ENCODE peak calls at places on chromosomes 12 and 14, in four cellular contexts. K is HepG2, G is K562, V is H1. W is an unnamed sample.

GRCh38 chr12:29155079-29155478 is 6.0 kb downstream of the FAR2 start:
- DNase-seq in G (peak), K (no peak), V (no peak), W (no peak)

GRCh38 chr14:72876710-72877063 is 17.2 kb downstream of the DPF3 start:
- DNase-seq in G (no peak), K (no peak), V (no peak), W (no peak)

GRCh38 chr12:39764944-39765560 is 145.4 kb upstream of the ABCD2 start:
- DNase-seq in V (no peak), K (peak), G (peak), W (peak)

GRCh38 chr14:63245893-63246292 is 41.6 kb downstream of the RHOJ start:
- DNase-seq in V (no peak), K (no peak), G (no peak), W (peak)

GRCh38 chr12:66380769-66381168 is 78.5 kb downstream of the HELB start:
- DNase-seq in K (no peak), V (no peak), G (no peak), W (no peak)

GRCh38 chr12:123266679-123267277 is 4.9 kb downstream of the CDK2AP1 start:
- DNase-seq in V (no peak), G (no peak), K (no peak), W (no peak)

GRCh38 chr12:105110851-105111250 is 3.3 kb downstream of the WASHC4 start:
- DNase-seq in G (no peak), K (no peak), V (no peak), W (peak)

GRCh38 chr12:92170050-92170449 is 24.4 kb upstream of the BTG1 start:
- DNase-seq in V (no peak), G (no peak), K (no peak), W (no peak)

GRCh38 chr14:68682166-68683103 is 110.4 kb downstream of the ZFP36L1 start:
- DNase-seq in K (peak), V (no peak), G (peak), W (peak)

GRCh38 chr14:54882521-54882920 is 20.1 kb downstream of the GCH1 start:
- DNase-seq in V (no peak), G (no peak), K (no peak), W (no peak)

GRCh38 chr12:48813464-48814312 is 4.6 kb upstream of the CACNB3 start:
- DNase-seq in V (peak), K (no peak), G (no peak), W (no peak)

GRCh38 chr12:10395390-10395998 is 5.7 kb upstream of the KLRK1 start:
- DNase-seq in V (no peak), G (no peak), K (peak), W (no peak)

GRCh38 chr12:123129651-123130050 is 21.2 kb downstream of the PITPNM2 start:
- DNase-seq in G (no peak), K (no peak), V (no peak), W (no peak)

GRCh38 chr14:52663850-52664249 is 31.5 kb downstream of the ERO1A start:
- DNase-seq in K (no peak), G (no peak), V (no peak), W (no peak)

GRCh38 chr12:82524636-82525035 is 162.1 kb upstream of the TMTC2 start:
- DNase-seq in G (no peak), V (no peak), K (no peak), W (no peak)
- H2AFZ ChIP-seq in G (no peak), V (no peak), K (peak), W (no peak)

GRCh38 chr12:62805517-62805916 is 129.4 kb downstream of the PPM1H start:
- DNase-seq in V (no peak), K (no peak), G (no peak), W (no peak)

GRCh38 chr12:62802981-62803380 is 132.0 kb downstream of the PPM1H start:
- DNase-seq in V (no peak), K (no peak), G (no peak), W (no peak)

GRCh38 chr12:62801796-62802195 is 133.2 kb downstream of the PPM1H start:
- DNase-seq in V (no peak), K (no peak), G (no peak), W (no peak)

GRCh38 chr12:62802321-62802720 is 132.6 kb downstream of the PPM1H start:
- DNase-seq in V (no peak), G (no peak), K (no peak), W (no peak)

GRCh38 chr12:62803756-62804155 is 131.2 kb downstream of the PPM1H start:
- DNase-seq in K (no peak), G (no peak), V (no peak), W (no peak)
- TF ChIP-seq POLR2A in K (no peak), G (no peak), V (no peak), W (no peak)

GRCh38 chr12:26274441-26275312 is 79.3 kb downstream of the SSPN start:
- DNase-seq in G (peak), K (peak), V (no peak), W (peak)
- TF ChIP-seq JUN in G (peak), K (peak), V (no peak), W (peak)

GRCh38 chr12:51530208-51530607 is 60.8 kb upstream of the SCN8A start:
- DNase-seq in G (no peak), V (no peak), K (no peak), W (no peak)

GRCh38 chr12:51531982-51532497 is 59.0 kb upstream of the SCN8A start:
- DNase-seq in V (peak), K (peak), G (peak), W (peak)

GRCh38 chr12:51529586-51529985 is 61.4 kb upstream of the SCN8A start:
- DNase-seq in V (no peak), G (no peak), K (no peak), W (no peak)

GRCh38 chr12:51533799-51534198 is 57.2 kb upstream of the SCN8A start:
- DNase-seq in G (no peak), K (no peak), V (no peak), W (peak)

DNA sequence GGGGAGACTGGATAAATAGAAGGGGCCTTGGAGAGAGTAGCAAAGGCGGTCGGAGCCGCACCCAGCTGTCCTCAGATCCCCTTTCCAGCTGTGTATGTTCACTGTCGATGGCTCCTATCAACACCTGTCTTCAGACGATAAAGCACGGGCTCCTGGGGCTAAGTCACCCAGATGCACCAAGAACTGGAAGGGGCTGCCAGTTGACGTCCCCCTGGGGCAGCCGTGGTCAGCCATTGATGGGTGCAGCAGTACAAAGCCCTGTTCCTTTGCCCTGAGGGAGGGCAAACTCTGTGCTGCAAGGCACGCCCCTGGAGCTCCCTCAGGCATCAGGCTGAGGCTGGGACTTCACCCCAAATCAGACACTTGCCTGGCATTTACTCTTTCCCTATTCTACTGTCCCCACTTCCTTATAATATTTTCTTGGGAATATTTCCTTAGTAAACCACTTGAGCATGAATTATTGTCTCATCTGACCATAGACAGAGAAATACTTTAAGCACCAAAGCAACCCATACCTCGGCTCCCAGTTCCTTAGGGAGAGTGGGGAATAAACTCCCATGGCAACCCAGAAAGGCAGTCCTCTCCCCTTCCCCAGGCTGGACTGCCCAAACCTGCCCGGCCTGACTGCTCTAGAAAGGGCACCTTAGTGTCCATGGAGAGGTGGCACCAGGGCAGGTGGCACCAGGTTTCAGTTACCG is 59.6 kb upstream of the SCN8A start:
- DNase-seq in V (no peak), K (no peak), G (no peak), W (no peak)
- H2AFZ ChIP-seq in V (no peak), K (no peak), G (no peak), W (peak)

GRCh38 chr12:6492838-6493579 is at the start of gene MRPL51:
- DNase-seq in V (peak), G (peak), K (peak), W (peak)
- TF ChIP-seq POLR2A in V (peak), G (peak), K (peak), W (peak)

GRCh38 chr12:57454213-57454565 is 918 bp upstream of the INHBE start:
- DNase-seq in K (no peak), G (no peak), V (no peak), W (no peak)

GRCh38 chr12:57454566-57455373 is at the start of gene INHBE:
- DNase-seq in K (peak), V (peak), G (peak), W (no peak)

GRCh38 chr12:57455374-57456144 is 452 bp downstream of the INHBE start:
- DNase-seq in K (no peak), V (no peak), G (no peak), W (no peak)

GRCh38 chr12:57456737-57457490 is 1.8 kb downstream of the INHBE start:
- DNase-seq in G (no peak), V (no peak), K (no peak), W (no peak)

DNA sequence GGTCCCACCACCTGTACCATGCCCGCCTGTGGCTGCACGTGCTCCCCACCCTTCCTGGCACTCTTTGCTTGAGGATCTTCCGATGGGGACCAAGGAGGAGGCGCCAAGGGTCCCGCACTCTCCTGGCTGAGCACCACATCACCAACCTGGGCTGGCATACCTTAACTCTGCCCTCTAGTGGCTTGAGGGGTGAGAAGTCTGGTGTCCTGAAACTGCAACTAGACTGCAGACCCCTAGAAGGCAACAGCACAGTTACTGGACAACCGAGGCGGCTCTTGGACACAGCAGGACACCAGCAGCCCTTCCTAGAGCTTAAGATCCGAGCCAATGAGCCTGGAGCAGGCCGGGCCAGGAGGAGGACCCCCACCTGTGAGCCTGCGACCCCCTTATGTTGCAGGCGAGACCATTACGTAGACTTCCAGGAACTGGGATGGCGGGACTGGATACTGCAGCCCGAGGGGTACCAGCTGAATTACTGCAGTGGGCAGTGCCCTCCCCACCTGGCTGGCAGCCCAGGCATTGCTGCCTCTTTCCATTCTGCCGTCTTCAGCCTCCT is 1.1 kb downstream of the INHBE start:
- DNase-seq in V (peak), G (no peak), K (peak), W (peak)
- TF ChIP-seq JUN in V (no peak), G (no peak), K (no peak), W (no peak)

DNA sequence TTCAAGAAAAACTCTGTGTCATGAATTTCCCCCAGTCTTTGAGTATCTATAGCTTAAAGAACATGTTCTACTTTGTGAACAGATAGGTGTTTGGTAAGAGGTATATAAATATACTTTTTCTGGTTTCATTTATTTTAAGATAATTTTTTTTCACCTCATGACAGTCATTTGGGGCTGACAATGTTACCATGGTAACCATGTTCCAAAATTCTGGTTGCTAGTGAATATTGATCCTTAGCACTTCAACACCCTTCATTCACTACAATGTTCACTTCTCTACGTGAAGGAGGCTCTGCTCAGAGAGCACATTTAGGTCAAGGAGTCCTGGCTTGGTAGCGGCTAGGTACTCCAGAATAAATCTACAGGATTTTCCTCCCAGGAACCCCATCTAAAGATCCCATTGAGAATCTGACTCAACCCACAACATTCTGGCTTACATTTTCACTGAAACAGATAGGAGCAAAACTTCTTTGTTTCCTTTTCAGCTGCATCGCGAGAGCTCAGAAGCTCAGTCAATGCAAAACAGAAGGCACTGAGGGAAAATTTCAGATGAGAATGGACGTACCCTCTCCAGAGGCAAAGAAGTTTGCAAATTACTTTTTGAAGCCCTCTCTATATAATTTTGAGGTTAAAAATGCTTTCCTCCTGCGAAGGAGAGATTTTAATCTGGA is 93.6 kb downstream of the ARF6 start:
- DNase-seq in G (no peak), V (no peak), K (peak), W (no peak)
- H2AFZ ChIP-seq in G (peak), V (no peak), K (peak), W (peak)

GRCh38 chr12:118103601-118104382 is at the start of gene VSIG10:
- DNase-seq in K (peak), V (peak), G (peak), W (peak)
- TF ChIP-seq POLR2A in K (peak), V (no peak), G (no peak), W (no peak)

DNA sequence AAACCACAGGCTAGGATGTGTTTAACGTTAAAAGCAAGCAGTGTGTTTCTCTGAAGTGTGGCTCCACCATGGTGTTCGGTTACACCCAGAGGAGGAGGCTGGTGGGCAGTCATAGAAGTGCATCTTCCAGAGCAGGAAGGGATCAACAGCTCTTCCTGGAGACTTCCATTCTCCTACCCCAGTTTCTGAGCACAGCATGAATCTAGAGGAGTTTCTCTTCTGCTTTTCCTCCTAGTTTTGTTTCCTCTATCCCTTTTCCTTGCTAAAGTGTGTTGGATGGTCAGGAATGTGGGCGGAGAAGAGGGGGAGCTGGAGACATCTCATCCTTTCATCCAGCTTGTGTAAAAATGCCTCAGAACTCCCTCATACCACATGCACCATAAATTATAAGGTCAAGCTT is 3.8 kb upstream of the CKAP4 start:
- DNase-seq in K (no peak), V (peak), G (no peak), W (no peak)
- TF ChIP-seq JUN in K (no peak), V (no peak), G (no peak), W (no peak)

W was measured in endothelial cell of umbilical vein.